ENCODE peak calls at places on chromosomes 11 and 22, in four cellular contexts. One of them, this sample, is unnamed.

GRCh38 chr22:48885271-48885918 is 942.3 kb downstream of the BRD1 start:
- DNase-seq in HepG2: no peak
- DNase-seq in GM12878: no peak
- DNase-seq in K562: no peak
- DNase-seq in this sample: no peak

GRCh38 chr22:44398791-44399190 is 86.0 kb upstream of the SHISAL1 start:
- DNase-seq in K562: no peak
- DNase-seq in HepG2: no peak
- DNase-seq in GM12878: no peak
- DNase-seq in this sample: no peak

GRCh38 chr11:66567787-66568123 is 651 bp downstream of the CTSF start:
- DNase-seq in K562: no peak
- DNase-seq in GM12878: no peak
- DNase-seq in HepG2: no peak
- DNase-seq in this sample: no peak

GRCh38 chr11:72712168-72712721 is 38.0 kb upstream of the PDE2A start:
- DNase-seq in GM12878: no peak
- DNase-seq in K562: no peak
- DNase-seq in HepG2: no peak
- DNase-seq in this sample: no peak

GRCh38 chr22:44335903-44336803 is 23.4 kb upstream of the SHISAL1 start:
- DNase-seq in GM12878: no peak
- DNase-seq in HepG2: no peak
- DNase-seq in K562: no peak
- DNase-seq in this sample: no peak

GRCh38 chr11:119990306-119991021 is 147.4 kb downstream of the TRIM29 start:
- DNase-seq in GM12878: no peak
- DNase-seq in HepG2: no peak
- DNase-seq in K562: no peak
- DNase-seq in this sample: no peak

GRCh38 chr11:65663634-65664200 is 1.0 kb upstream of the RELA start:
- DNase-seq in HepG2: no peak
- DNase-seq in K562: peak; percentile 50
- DNase-seq in GM12878: no peak
- DNase-seq in this sample: peak; percentile 20

GRCh38 chr11:131888230-131888826 is 517.9 kb downstream of the NTM start:
- DNase-seq in GM12878: no peak
- DNase-seq in HepG2: no peak
- DNase-seq in K562: no peak
- DNase-seq in this sample: no peak

GRCh38 chr11:84218318-84218717 is 932.2 kb upstream of the CCDC90B start:
- DNase-seq in K562: no peak
- DNase-seq in HepG2: no peak
- DNase-seq in GM12878: no peak
- DNase-seq in this sample: no peak

GRCh38 chr11:84214557-84214956 is 928.4 kb upstream of the CCDC90B start:
- DNase-seq in GM12878: no peak
- DNase-seq in K562: no peak
- DNase-seq in HepG2: no peak
- DNase-seq in this sample: no peak

GRCh38 chr11:84215671-84216070 is 929.5 kb upstream of the CCDC90B start:
- DNase-seq in HepG2: no peak
- DNase-seq in K562: no peak
- DNase-seq in GM12878: no peak
- DNase-seq in this sample: no peak

DNA sequence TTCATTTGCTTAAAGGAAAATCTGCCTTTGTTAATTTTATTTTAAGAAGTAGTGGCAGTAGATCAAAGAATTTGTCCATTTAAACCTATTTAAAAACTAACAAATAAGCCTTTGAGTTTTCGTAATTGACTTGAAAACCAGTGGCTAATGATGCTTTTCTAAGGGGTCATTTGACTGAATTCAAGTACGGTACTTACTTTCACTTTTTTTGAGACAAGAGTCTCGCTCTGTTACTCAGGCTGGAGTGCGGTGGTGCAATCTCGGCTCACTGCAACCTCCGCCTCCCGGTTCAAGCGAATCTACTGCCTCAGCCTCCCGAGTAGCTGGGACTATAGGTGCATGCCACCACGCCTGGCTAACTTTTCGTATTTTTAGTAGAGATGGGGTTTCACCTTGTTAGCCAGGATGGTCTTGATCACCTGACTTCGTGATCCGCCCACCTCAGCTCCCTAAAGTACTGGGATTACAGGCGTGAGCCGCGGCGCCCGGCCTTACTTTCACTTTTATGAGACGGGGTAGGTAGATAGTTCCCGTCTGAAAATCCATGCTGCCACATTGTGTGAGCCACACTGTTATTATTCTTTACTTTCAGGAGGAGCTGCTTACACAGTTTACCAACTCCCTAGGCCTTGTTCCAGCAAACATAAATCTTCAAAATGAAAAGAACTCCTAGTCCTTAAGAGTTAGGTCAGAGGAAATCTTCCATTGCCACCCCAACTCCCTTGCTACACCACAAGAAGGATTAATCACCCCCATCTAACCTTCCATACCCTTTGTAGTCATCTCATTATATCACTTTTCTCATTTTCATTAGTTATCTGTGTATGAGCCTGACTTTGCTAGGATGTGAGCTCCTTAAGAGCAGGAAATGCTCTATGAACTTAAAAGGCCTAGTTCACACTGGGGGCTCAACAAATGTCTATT is 926.6 kb upstream of the CCDC90B start:
- DNase-seq in GM12878: no peak
- DNase-seq in K562: no peak
- DNase-seq in HepG2: peak; percentile 27
- DNase-seq in this sample: no peak
- TF ChIP-seq BHLHE40 in GM12878: no peak
- TF ChIP-seq BHLHE40 in K562: no peak
- TF ChIP-seq BHLHE40 in HepG2: no peak
- TF ChIP-seq BHLHE40 in this sample: no peak

DNA sequence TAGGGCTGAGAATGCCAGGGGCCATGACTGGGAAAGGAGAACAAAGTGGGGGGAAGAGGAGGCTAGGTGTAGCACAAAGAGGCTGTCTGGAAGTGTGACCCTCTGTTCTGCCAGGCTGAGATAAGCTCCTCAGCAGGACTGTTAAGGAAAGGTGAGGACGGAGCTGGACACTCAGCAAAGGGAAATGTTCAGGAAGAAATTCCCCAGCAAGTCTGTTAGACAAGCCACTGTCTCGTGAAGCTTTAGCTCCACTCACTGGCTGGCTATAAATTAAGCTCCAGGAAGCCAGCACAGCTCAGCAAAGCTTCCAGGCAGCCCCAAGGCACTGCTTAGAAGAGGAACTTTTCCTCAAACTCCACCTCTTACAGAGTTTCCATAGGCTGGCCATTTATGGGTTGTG is 181.2 kb upstream of the API5 start:
- DNase-seq in K562: no peak
- DNase-seq in HepG2: no peak
- DNase-seq in GM12878: no peak
- DNase-seq in this sample: no peak
- TF ChIP-seq SP1 in K562: no peak
- TF ChIP-seq SP1 in HepG2: no peak
- TF ChIP-seq SP1 in GM12878: no peak
- TF ChIP-seq SP1 in this sample: no peak

GRCh38 chr11:30317030-30317429 is 5.9 kb upstream of the ARL14EP start:
- DNase-seq in GM12878: no peak
- DNase-seq in K562: no peak
- DNase-seq in HepG2: no peak
- DNase-seq in this sample: no peak

GRCh38 chr11:30316237-30316636 is 6.7 kb upstream of the ARL14EP start:
- DNase-seq in GM12878: no peak
- DNase-seq in K562: no peak
- DNase-seq in HepG2: no peak
- DNase-seq in this sample: no peak

GRCh38 chr11:30312243-30312642 is 10.7 kb upstream of the ARL14EP start:
- DNase-seq in GM12878: no peak
- DNase-seq in K562: no peak
- DNase-seq in HepG2: no peak
- DNase-seq in this sample: no peak

GRCh38 chr11:30313580-30313979 is 9.3 kb upstream of the ARL14EP start:
- DNase-seq in HepG2: no peak
- DNase-seq in K562: no peak
- DNase-seq in GM12878: no peak
- DNase-seq in this sample: no peak

GRCh38 chr11:30314625-30315024 is 8.3 kb upstream of the ARL14EP start:
- DNase-seq in HepG2: no peak
- DNase-seq in K562: no peak
- DNase-seq in GM12878: no peak
- DNase-seq in this sample: no peak
- TF ChIP-seq BHLHE40 in HepG2: no peak
- TF ChIP-seq BHLHE40 in K562: no peak
- TF ChIP-seq BHLHE40 in GM12878: no peak
- TF ChIP-seq BHLHE40 in this sample: no peak

GRCh38 chr11:10450451-10451398 is 4.3 kb upstream of the AMPD3 start:
- DNase-seq in GM12878: no peak
- DNase-seq in K562: no peak
- DNase-seq in HepG2: peak; percentile 32
- DNase-seq in this sample: no peak
- TF ChIP-seq SP1 in GM12878: no peak
- TF ChIP-seq SP1 in K562: no peak
- TF ChIP-seq SP1 in HepG2: no peak
- TF ChIP-seq SP1 in this sample: no peak

GRCh38 chr11:121500717-121501116 is 48.0 kb upstream of the SORL1-AS1 start:
- DNase-seq in K562: no peak
- DNase-seq in HepG2: no peak
- DNase-seq in GM12878: no peak
- DNase-seq in this sample: no peak

GRCh38 chr11:121494355-121495099 is 41.8 kb upstream of the SORL1-AS1 start:
- DNase-seq in K562: no peak
- DNase-seq in GM12878: peak; percentile 69
- DNase-seq in HepG2: no peak
- DNase-seq in this sample: no peak

GRCh38 chr11:121500275-121500674 is 47.5 kb upstream of the SORL1-AS1 start:
- DNase-seq in GM12878: no peak
- DNase-seq in HepG2: no peak
- DNase-seq in K562: no peak
- DNase-seq in this sample: no peak

GRCh38 chr11:121499405-121499804 is 46.6 kb upstream of the SORL1-AS1 start:
- DNase-seq in HepG2: no peak
- DNase-seq in GM12878: no peak
- DNase-seq in K562: no peak
- DNase-seq in this sample: no peak

DNA sequence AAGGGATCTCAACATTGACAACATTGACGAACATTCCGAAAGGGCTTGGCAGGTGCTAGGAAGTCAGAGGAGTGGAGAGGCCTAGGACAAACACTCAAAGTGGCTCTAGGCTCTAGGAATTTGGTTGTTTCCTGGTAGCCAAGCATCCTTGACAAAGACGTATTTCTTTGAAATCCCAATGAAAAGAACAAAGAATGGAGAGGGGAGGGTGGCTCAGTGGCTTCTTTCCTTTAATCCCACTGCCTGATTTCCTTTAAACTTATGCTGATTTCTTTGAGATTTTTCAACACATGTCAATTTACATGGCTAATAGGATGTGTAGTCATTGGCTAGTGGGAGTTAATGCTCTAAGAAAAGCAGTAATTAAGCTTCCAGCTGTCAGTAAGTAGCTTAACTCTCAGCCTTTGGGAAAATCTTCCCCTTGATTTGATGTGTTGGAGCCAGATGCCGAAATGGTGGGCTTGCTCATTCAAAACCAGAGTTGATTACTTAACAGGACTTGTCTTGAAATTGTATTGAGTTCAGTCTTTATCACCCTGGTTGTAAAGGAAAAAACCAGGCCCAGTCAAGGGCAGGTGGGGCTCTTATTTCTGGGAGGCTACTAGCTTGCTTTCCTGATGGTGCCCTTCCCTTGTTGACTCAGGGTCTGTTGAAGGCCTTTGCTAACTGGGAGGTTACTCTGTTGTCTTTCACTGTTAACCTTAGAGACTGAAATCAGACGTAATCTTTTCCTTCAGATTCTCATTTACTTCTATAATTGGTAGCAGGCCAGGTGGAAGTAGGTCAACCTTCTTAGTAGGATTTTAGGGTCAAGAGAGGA is 44.6 kb upstream of the SORL1-AS1 start:
- DNase-seq in HepG2: no peak
- DNase-seq in K562: no peak
- DNase-seq in GM12878: no peak
- DNase-seq in this sample: no peak
- TF ChIP-seq BHLHE40 in HepG2: no peak
- TF ChIP-seq BHLHE40 in K562: no peak
- TF ChIP-seq BHLHE40 in GM12878: no peak
- TF ChIP-seq BHLHE40 in this sample: no peak

DNA sequence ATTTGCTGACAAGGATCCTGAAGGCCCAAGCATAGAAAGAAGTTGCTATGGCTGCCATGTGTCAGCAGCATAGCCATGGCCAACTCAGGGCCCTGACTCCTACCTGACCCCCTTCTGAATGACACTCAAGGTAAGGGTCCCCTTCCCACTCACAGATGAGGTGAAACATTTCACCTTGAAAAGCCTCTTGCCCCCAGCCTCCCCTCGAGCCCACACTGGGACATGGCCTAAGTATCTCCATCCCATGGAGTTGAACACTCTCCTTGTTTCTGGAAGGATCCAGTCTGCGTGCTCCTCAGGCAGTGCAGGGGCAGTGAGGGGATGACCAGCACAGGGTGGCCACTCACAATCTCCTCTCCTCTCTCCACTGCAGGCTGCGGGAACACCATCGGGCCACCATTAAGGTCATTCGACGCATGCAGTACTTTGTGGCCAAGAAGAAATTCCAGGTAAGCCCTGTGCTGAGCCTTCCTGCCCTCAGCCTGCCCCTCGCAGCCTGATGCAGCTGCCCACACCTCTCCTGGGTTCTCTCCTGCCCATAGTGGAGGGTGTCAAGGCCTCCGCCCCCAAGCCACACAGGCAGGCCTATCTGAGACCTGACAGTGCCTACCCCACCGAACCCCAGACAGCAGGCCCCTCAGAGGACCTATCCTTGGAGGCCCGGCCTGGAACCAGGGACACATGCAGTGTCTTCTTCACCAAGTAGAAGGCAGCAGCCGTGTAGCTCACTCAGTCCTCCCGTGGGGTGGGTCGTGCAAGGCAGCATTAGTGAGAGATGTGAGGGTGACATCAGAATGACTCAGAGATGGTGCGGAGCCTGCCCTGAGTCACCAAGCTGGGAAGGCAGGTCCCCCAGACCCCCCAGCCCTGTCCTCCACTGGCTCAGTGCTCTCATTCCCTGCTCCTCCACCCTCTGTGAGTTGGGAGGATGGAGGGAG is 68.9 kb upstream of the KCNQ1OT1 start:
- DNase-seq in HepG2: no peak
- DNase-seq in GM12878: no peak
- DNase-seq in K562: peak; percentile 60
- DNase-seq in this sample: no peak
- TF ChIP-seq SP1 in HepG2: no peak
- TF ChIP-seq SP1 in GM12878: no peak
- TF ChIP-seq SP1 in K562: no peak
- TF ChIP-seq SP1 in this sample: no peak

This sample was measured in HEK293T.